ENCODE peak calls at places on chromosomes 4 and X, in nine cellular contexts. O is cardiac muscle cell; A is mesendoderm; U is brain microvascular endothelial cell; T is pancreas; X is K562; L is breast epithelium; Q is tibial artery; C is CD4-positive, alpha-beta T cell. W is an unnamed sample.

GRCh38 chr4:101649790-101650450 is 140.6 kb upstream of the BANK1 start:
- DNase-seq in O (peak), A (no peak), U (no peak), T (no peak), X (no peak), L (no peak), Q (no peak), C (no peak), W (no peak)

GRCh38 chrX:69031181-69031580 is 134.1 kb downstream of the PJA1 start:
- DNase-seq in O (peak), A (peak), U (no peak), T (no peak), X (no peak), L (no peak), Q (no peak), C (no peak), W (no peak)

GRCh38 chr4:189202182-189202868 is 738.3 kb upstream of the FRG1 start:
- DNase-seq in O (peak), A (peak), U (peak), T (peak), X (peak), L (peak), Q (peak), C (no peak), W (no peak)

GRCh38 chrX:15336023-15336413 is 695 bp upstream of the PIGA start:
- DNase-seq in O (peak), A (peak), U (peak), T (no peak), X (peak), L (no peak), Q (no peak), C (no peak), W (no peak)

GRCh38 chr4:1992468-1993168 is 16.2 kb downstream of the NELFA start:
- DNase-seq in O (no peak), A (peak), U (no peak), T (no peak), X (no peak), L (no peak), Q (no peak), C (no peak), W (no peak)

GRCh38 chr4:182143822-182144620 is 99.2 kb upstream of the TENM3 start:
- DNase-seq in O (peak), A (peak), U (peak), T (no peak), X (no peak), L (no peak), Q (no peak), C (no peak), W (no peak)

GRCh38 chrX:84415155-84415554 is 87.1 kb downstream of the HDX start:
- DNase-seq in O (no peak), A (no peak), U (no peak), T (no peak), X (no peak), L (no peak), Q (no peak), C (no peak), W (no peak)

GRCh38 chr4:55635760-55636621 is at the start of gene NMU:
- DNase-seq in O (peak), A (peak), U (no peak), T (peak), X (peak), L (no peak), Q (peak), C (no peak), W (no peak)

GRCh38 chr4:87120411-87121162 is 99.8 kb downstream of the KLHL8 start:
- DNase-seq in O (peak), A (no peak), U (peak), T (no peak), X (no peak), L (peak), Q (peak), C (no peak), W (no peak)

GRCh38 chr4:53921856-53922255 is 142.5 kb downstream of the CHIC2 start:
- DNase-seq in O (no peak), A (peak), U (no peak), T (no peak), X (no peak), L (no peak), Q (no peak), C (no peak), W (no peak)

GRCh38 chr4:124910327-124910726 is 197.8 kb upstream of the ANKRD50 start:
- DNase-seq in O (no peak), A (no peak), U (no peak), T (no peak), X (no peak), L (no peak), Q (no peak), C (no peak), W (no peak)

GRCh38 chrX:42128587-42128986 is 205.2 kb upstream of the CASK start:
- DNase-seq in O (no peak), A (no peak), U (no peak), T (no peak), X (no peak), L (no peak), Q (no peak), C (no peak), W (no peak)

GRCh38 chr4:80425701-80426100 is 90.2 kb downstream of the CFAP299 start:
- DNase-seq in O (no peak), A (no peak), U (no peak), T (no peak), X (no peak), L (no peak), Q (no peak), C (no peak), W (no peak)

GRCh38 chrX:11499076-11500044 is 166.4 kb downstream of the ARHGAP6 start:
- DNase-seq in O (no peak), A (no peak), U (peak), T (no peak), X (no peak), L (no peak), Q (no peak), C (no peak), W (no peak)

GRCh38 chrX:63514575-63514967 is 163.4 kb upstream of the SPIN4 start:
- DNase-seq in O (no peak), A (no peak), U (no peak), T (no peak), X (no peak), L (no peak), Q (no peak), C (no peak), W (no peak)

GRCh38 chr4:184309241-184310170 is 91.8 kb upstream of the ENPP6 start:
- DNase-seq in O (no peak), A (no peak), U (no peak), T (no peak), X (no peak), L (no peak), Q (no peak), C (no peak), W (no peak)

GRCh38 chr4:52840531-52841350 is 21.4 kb upstream of the RASL11B start:
- DNase-seq in O (no peak), A (peak), U (no peak), T (no peak), X (no peak), L (no peak), Q (no peak), C (no peak), W (no peak)

GRCh38 chr4:23504094-23504493 is 385.8 kb downstream of the PPARGC1A start:
- DNase-seq in O (peak), A (peak), U (no peak), T (no peak), X (no peak), L (no peak), Q (no peak), C (no peak), W (no peak)

GRCh38 chr4:38529189-38530115 is 134.5 kb upstream of the KLF3 start:
- DNase-seq in O (no peak), A (peak), U (no peak), T (peak), X (peak), L (no peak), Q (no peak), C (peak), W (no peak)

GRCh38 chr4:102633100-102633499 is 127.7 kb downstream of the MANBA start:
- DNase-seq in O (no peak), A (no peak), U (no peak), T (no peak), X (no peak), L (no peak), Q (no peak), C (no peak), W (no peak)

GRCh38 chrX:16882702-16883486 is 12.7 kb upstream of the RBBP7 start:
- DNase-seq in O (peak), A (peak), U (peak), T (peak), X (peak), L (peak), Q (peak), C (peak), W (peak)

GRCh38 chr4:78650106-78651021 is 98.8 kb downstream of the ANXA3 start:
- DNase-seq in O (peak), A (no peak), U (peak), T (no peak), X (peak), L (no peak), Q (no peak), C (no peak), W (no peak)

GRCh38 chr4:83179205-83179604 is 64.7 kb upstream of the PLAC8 start:
- DNase-seq in O (no peak), A (no peak), U (no peak), T (no peak), X (no peak), L (no peak), Q (no peak), C (no peak), W (no peak)
- H3K27ac ChIP-seq in O (no peak), A (no peak), U (no peak), T (no peak), X (no peak), L (no peak), Q (no peak), C (no peak), W (no peak)

DNA sequence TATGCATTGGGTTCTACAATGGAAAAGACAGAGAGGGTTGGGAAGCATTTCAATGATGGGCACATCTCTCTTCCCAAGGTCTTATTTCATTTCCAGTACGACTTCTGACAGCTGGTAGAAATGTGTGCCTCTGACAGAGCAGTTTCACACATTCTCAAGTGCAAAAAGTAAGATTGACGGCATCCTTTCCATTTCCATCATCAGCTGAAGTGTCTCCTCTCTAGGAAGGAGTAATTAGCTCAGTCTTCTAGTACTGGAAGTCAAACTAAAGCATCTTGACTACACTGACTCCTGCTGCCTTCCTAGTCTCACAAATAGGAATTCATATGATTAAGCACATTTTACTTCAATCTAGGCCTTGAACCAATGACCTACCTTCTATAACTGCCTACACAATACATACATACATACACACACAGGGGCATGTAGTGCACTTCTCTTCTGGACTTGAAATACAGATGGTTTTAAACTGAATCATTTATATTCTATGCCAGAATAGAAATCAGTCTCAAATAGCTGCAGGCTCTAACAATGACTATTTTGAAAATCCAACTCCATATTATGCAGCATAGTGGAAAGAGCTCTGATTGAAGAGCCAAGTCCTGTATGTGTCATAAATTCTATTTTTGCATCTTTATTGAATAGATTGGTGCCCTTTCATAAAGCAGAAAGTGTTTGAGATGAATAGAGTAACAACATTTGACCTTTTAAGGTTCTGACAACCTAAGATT is 473.4 kb downstream of the INPP4B start:
- DNase-seq in O (no peak), A (no peak), U (no peak), T (no peak), X (no peak), L (no peak), Q (no peak), C (no peak), W (no peak)
- H3K27ac ChIP-seq in O (no peak), A (no peak), U (no peak), T (no peak), X (no peak), L (no peak), Q (peak), C (no peak), W (no peak)

DNA sequence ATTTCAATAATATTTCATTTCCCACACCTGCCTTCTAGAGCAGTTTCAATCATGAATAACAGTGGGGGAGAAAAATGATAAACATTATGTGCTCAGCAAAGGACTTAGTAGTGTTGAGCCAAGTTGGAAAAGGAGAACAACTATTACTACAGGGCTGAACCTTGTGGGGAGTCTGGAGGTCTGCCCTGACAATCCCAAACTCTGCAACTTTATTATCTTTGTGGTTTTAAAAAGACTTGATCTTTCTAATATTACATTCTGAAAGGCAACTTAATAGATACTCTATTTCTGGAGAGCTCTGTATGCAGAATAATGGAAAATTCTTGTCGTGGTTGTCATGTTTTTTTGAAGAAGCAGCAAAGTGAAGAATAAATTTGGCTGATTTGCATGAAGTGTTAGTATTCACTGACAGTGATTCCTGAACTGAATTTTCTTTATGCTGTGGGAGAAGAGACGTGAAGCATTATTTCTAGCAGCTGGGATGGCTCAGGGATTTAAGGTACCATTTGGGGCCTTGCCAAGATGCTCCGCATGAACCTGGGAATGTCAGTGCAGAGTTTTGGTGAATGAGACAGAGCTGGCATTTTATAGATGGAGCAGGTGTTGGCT is 116.2 kb downstream of the SPCS3 start:
- DNase-seq in O (no peak), A (no peak), U (no peak), T (no peak), X (no peak), L (no peak), Q (no peak), C (no peak), W (no peak)
- H3K27ac ChIP-seq in O (no peak), A (no peak), U (peak), T (no peak), X (no peak), L (no peak), Q (no peak), C (no peak), W (no peak)

GRCh38 chr4:61201562-61202099 is 1.5 kb downstream of the ADGRL3 start:
- DNase-seq in O (peak), A (peak), U (no peak), T (no peak), X (no peak), L (no peak), Q (no peak), C (no peak), W (peak)
- H3K27ac ChIP-seq in O (no peak), A (no peak), U (no peak), T (no peak), X (no peak), L (no peak), Q (peak), C (no peak), W (peak)

DNA sequence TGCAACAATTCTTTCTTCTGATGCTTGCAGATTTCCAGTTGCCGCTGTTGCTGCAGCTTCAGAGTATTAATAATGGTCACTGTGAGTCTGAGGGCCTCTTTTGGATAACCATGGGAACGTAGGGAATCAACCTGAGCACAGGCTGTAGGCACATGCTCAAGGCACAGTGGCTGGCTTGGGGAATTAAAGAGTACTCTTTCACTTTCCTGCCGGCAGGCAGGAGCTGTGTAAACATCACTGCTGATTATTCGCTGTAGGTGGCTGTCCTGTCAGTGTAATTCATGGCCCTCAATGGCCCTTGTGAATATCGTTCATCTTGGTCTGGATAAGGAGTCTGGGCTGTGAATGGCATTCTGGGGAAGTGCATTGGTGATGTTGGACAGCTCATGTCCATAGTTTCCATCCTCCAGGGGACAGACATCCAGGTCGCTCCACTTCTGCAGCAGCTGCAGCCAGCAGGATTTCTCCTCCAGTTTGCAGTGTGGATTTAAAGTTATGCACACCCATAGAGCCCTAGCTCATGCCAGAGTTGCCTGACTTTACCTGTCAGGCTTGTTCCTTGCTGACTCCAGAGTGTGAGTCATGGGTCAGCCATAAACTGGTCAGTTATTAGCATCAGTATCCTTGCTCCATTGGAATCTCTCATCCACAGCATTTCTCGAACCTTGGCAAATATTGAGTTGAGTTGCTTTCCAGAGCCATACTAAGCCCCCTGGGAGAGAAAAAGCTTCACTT is 43.0 kb downstream of the C4orf33 start:
- DNase-seq in O (no peak), A (peak), U (no peak), T (no peak), X (no peak), L (no peak), Q (no peak), C (no peak), W (no peak)
- H3K27ac ChIP-seq in O (no peak), A (no peak), U (no peak), T (no peak), X (no peak), L (no peak), Q (no peak), C (no peak), W (no peak)

DNA sequence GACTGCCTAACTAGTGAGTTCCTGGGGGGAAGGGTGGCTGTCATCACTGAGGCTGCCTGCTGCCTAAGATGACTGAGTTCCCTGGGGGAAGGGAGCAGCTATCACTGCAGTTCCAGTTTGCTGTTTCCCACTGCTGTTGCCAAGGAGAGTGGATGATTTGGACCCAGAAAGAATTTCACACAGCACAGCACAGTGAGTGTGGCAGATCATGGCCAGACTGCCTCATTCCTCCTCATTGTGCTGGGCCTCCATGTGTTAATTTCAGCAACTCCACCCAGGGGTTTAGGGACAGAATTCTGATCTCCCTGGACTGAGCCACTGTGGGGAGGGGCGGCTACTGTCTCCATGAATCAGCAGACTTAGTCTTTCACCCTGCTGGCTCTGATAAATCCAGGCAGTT is 125.0 kb downstream of the TEX13C start:
- DNase-seq in O (no peak), A (peak), U (peak), T (no peak), X (peak), L (no peak), Q (no peak), C (no peak), W (no peak)
- H3K27ac ChIP-seq in O (no peak), A (no peak), U (no peak), T (no peak), X (peak), L (no peak), Q (no peak), C (no peak), W (no peak)